ENCODE peak calls at places on chromosomes 3 and 15, in four cellular contexts. R, H, X and V are unnamed samples.

GRCh38 chr3:144237351-144237750 is 265.7 kb downstream of the DIPK2A start:
- DNase-seq in R (no peak), X (no peak), H (no peak), V (no peak)

GRCh38 chr3:164030194-164030593 is 1048.1 kb downstream of the SI start:
- DNase-seq in R (no peak), H (no peak), X (no peak), V (no peak)

GRCh38 chr3:38611866-38612265 is 37.6 kb downstream of the SCN5A start:
- DNase-seq in H (no peak), X (no peak), R (no peak), V (no peak)

GRCh38 chr15:76460871-76461270 is 124.3 kb downstream of the ISL2 start:
- DNase-seq in R (peak; percentile 48), H (no peak), X (no peak), V (no peak)

GRCh38 chr3:115340586-115340985 is 193.5 kb upstream of the ZBTB20 start:
- DNase-seq in X (no peak), H (no peak), R (no peak), V (no peak)

GRCh38 chr15:66240240-66240842 is 13.2 kb downstream of the MEGF11 start:
- DNase-seq in H (no peak), X (no peak), R (no peak), V (no peak)

GRCh38 chr3:11452988-11453847 is 181.0 kb downstream of the ATG7 start:
- DNase-seq in X (no peak), H (no peak), R (peak; percentile 81), V (peak; percentile 85)

GRCh38 chr3:169128579-169128978 is 534.9 kb downstream of the MECOM start:
- DNase-seq in H (no peak), R (no peak), X (no peak), V (no peak)

GRCh38 chr15:58273104-58273503 is 134.9 kb downstream of the AQP9 start:
- DNase-seq in R (no peak), H (no peak), X (no peak), V (no peak)

GRCh38 chr15:40069178-40070165 is 30.5 kb upstream of the SRP14 start:
- DNase-seq in R (no peak), H (no peak), X (no peak), V (peak; percentile 88)

GRCh38 chr3:172626241-172626640 is 84.6 kb downstream of the NCEH1 start:
- DNase-seq in R (peak; percentile 74), H (no peak), X (no peak), V (no peak)

GRCh38 chr3:167110906-167111305 is 269.2 kb downstream of the ZBBX start:
- DNase-seq in H (no peak), R (no peak), X (no peak), V (no peak)

GRCh38 chr3:77814845-77815244 is 774.9 kb downstream of the ROBO2 start:
- DNase-seq in X (no peak), R (no peak), H (no peak), V (no peak)

GRCh38 chr3:77816470-77816869 is 776.6 kb downstream of the ROBO2 start:
- DNase-seq in R (no peak), X (no peak), H (no peak), V (no peak)

GRCh38 chr3:77815467-77815866 is 775.6 kb downstream of the ROBO2 start:
- DNase-seq in R (no peak), H (no peak), X (no peak), V (no peak)
- H2AFZ ChIP-seq in R (no peak overlapping the region), H (no peak overlapping the region), X (no peak overlapping the region), V (no peak overlapping the region)

GRCh38 chr3:134394380-134394779 is 20.1 kb upstream of the AMOTL2 start:
- DNase-seq in X (no peak), H (no peak), R (no peak), V (no peak)

GRCh38 chr3:134389865-134390264 is 15.6 kb upstream of the AMOTL2 start:
- DNase-seq in H (no peak), X (no peak), R (no peak), V (no peak)

GRCh38 chr3:134388748-134389485 is 14.7 kb upstream of the AMOTL2 start:
- DNase-seq in X (no peak), R (no peak), H (no peak), V (no peak)

GRCh38 chr3:134395103-134395502 is 20.9 kb upstream of the AMOTL2 start:
- DNase-seq in H (no peak), R (no peak), X (no peak), V (no peak)

DNA sequence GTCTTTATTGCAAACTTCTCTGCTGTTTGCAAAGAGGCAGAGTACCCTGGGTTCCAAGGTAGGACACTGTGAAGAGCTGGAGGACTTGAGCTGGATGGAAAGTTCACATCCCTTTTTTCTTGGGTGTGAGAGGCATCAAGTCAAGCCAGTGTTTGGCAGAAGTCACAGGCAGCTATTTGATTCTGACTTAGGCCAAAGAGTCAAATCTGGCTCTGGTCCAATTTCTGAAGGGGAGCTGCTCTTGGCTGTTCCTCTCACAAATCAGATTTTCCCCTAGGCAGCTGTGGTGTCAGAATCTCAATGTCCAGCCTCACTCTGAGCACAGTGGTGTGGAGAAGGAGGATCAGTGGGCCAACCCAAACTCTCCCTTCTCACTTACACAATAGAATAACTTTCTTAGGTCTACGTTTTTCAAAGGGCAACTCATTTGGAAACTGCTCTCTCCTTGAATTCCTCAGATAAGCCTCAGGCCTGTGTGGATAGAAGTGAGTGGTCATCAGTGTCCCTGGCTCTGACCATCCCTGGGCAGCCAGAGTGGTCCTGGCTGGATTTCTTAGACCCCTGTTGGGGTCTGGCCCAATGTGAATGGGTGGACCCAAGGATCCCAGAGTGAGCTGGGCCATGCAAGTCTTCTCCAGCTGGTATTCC is 18.2 kb upstream of the AMOTL2 start:
- DNase-seq in H (no peak), R (peak; percentile 34), X (no peak), V (peak; percentile 15)
- TF ChIP-seq FOS in H (no peak), R (no peak), X (no peak), V (no peak)

GRCh38 chr3:4732974-4733373 is 239.8 kb downstream of the ITPR1 start:
- DNase-seq in H (no peak), R (no peak), X (no peak), V (no peak)
- H2AFZ ChIP-seq in H (no peak overlapping the region), R (no peak overlapping the region), X (no peak overlapping the region), V (no peak overlapping the region)

DNA sequence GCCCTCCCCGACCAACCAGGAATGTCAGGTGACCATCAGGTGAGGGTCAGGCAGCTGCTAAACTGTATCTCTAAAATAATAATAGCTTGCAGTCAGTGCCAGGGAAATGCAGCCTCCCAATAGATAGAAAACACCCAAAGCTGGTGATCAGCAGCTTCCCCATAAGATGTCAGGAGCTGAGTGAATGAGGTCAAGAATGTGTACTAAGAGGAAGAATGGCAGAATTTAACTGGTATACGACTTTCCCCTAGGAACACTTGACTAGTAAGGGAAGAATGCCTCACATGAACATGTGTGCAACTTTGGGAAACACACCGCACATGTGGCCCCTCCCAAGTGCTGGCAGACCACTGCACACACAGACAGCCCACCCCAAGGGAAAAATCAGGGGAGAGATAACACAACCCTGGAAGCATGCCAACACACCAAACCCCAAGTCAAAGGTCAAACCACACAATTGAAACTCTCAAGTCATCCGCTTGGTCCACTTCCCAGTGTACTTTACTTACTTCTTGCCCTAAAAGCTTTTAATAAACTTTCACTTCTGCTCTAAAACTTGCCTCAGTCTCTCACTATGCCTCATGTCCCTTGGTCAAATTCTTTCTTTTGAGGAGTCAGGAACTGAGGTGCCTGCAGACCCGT is 806.5 kb downstream of the OTOL1 start:
- DNase-seq in H (no peak), X (no peak), R (peak; percentile 11), V (no peak)
- TF ChIP-seq FOS in H (no peak), X (no peak), R (no peak), V (no peak)

GRCh38 chr15:98728107-98728810 is 79.9 kb downstream of the IGF1R start:
- DNase-seq in X (no peak), H (no peak), R (no peak), V (no peak)
- H2AFZ ChIP-seq in X (no peak overlapping the region), H (no peak overlapping the region), R (peak overlapping the region; percentile 9), V (no peak overlapping the region)

DNA sequence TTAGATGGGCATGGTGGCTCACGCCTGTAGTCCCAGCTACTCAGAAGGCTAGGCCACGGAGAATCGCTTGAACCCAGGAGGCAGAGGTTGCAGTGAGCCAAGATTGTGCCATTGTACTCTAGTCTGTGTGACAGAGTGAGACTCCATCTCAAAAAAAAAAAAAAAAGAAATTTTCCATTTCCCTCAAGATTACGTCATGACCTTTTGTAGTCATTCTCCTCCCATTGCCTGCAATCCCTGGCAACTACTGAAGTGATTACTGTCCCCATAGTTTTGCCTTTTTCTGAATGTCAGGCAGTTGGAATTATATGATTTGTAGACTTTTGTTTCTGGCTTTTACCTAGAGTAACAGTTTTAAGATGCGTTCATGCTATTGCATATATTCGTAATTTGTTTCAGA is 28.0 kb downstream of the WDR76 start:
- DNase-seq in X (no peak), R (peak; percentile 15), H (no peak), V (no peak)
- TF ChIP-seq FOS in X (no peak), R (no peak), H (no peak), V (no peak)

GRCh38 chr3:27728195-27729087 is 6.3 kb upstream of the EOMES start:
- DNase-seq in H (no peak), X (peak; percentile 42), R (no peak), V (no peak)

GRCh38 chr3:27729325-27729724 is 7.2 kb upstream of the EOMES start:
- DNase-seq in H (no peak), X (no peak), R (no peak), V (no peak)

GRCh38 chr3:27730774-27731659 is 8.9 kb upstream of the EOMES start:
- DNase-seq in H (no peak), R (no peak), X (no peak), V (no peak)

GRCh38 chr3:27726240-27726639 is 4.1 kb upstream of the EOMES start:
- DNase-seq in H (no peak), X (no peak), R (no peak), V (no peak)

DNA sequence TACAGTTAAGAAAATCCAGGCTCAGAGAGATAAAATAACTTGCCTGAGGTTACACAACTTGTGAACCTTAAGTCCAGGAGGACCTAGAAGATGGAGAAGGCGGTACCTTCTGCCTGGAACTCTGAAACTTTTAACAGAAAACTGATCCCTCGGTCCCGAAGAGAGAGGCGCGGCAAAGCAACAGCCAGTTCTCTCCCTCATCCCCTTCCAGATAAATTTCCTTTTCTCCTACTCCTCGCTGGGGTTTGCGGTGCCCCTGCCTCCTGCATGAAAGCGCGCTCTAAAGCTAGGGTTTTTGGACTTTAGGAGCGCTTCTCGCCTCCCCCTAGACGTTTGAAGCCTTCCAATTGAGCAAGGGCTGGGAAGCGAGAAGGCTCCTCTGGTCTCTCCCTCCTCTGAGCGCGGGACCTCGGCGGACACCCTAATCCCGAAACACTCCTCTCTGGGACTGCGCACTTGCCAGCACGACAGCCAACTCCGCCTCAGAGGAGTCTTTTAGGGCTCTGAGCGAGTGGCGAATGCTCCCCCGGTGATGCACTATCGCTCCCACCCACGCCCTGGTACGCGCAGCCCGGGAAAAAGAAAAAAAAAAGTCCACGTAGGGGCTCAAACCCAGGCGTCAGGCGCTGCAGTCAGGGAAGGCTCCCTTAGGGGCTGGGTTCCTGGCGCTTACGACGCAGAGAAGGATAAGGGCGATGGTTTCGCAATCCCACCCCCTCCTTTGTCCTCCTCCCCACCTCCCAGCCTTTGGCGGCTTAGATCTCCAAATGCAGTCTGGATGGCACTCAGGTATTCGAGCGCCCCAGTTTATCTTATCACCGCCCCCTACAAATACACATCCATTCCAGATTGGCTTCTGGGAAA is 7.9 kb upstream of the EOMES start:
- DNase-seq in X (no peak), H (no peak), R (no peak), V (no peak)
- H2AFZ ChIP-seq in X (no peak overlapping the region), H (no peak overlapping the region), R (peak overlapping the region; percentile 47), V (no peak overlapping the region)